ENCODE peak calls at places on chromosomes 13 and 19, in seven cellular contexts. Z is fibroblast of pulmonary artery; I is CD4-positive, alpha-beta T cell; O is AG09309; J is AG09319; N is thyroid gland; B is cardiac muscle cell. Q is an unnamed sample.
A peak's percentile ranks its signal among the peaks of the same experiment; 100 is the strongest.

GRCh38 chr19:43441736-43442135 is 23.7 kb downstream of the LYPD3 start:
- DNase-seq in Z (no peak), I (no peak), O (no peak), J (no peak), N (no peak), B (no peak), Q (no peak)

GRCh38 chr13:114034481-114034891 is 60.6 kb upstream of the C13orf46 start:
- DNase-seq in Z (no peak), I (no peak), O (no peak), J (no peak), N (no peak), B (no peak), Q (no peak)

GRCh38 chr19:13062317-13062716 is 40.3 kb downstream of the LYL1 start:
- DNase-seq in Z (no peak), I (no peak), O (no peak), J (no peak), N (no peak), B (no peak), Q (no peak)

GRCh38 chr13:58953638-58954037 is 1210.1 kb downstream of the DIAPH3 start:
- DNase-seq in Z (no peak), I (no peak), O (no peak), J (no peak), N (no peak), B (no peak), Q (peak; percentile 13)

GRCh38 chr19:45874620-45874966 is 10.5 kb downstream of the FOXA3 start:
- DNase-seq in Z (no peak), I (no peak), O (no peak), J (no peak), N (no peak), B (no peak), Q (no peak)

GRCh38 chr19:1312732-1313694 is 27.3 kb downstream of the EFNA2 start:
- DNase-seq in Z (peak; percentile 25), I (no peak), O (no peak), J (no peak), N (peak; percentile 15), B (peak; percentile 25), Q (no peak)

GRCh38 chr19:46226438-46226973 is 3.0 kb upstream of the IGFL1 start:
- DNase-seq in Z (peak; percentile 10), I (no peak), O (no peak), J (no peak), N (no peak), B (no peak), Q (no peak)

GRCh38 chr13:94412870-94413269 is 66.6 kb downstream of the DCT start:
- DNase-seq in Z (no peak), I (no peak), O (no peak), J (no peak), N (no peak), B (no peak), Q (no peak)

GRCh38 chr13:87259479-87260083 is 411.6 kb upstream of the SLITRK5 start:
- DNase-seq in Z (no peak), I (no peak), O (no peak), J (no peak), N (peak; percentile 30), B (peak; percentile 2), Q (no peak)

GRCh38 chr13:104782741-104783140 is 1716.5 kb upstream of the SLC10A2 start:
- DNase-seq in Z (no peak), I (no peak), O (no peak), J (no peak), N (no peak), B (no peak), Q (no peak)

GRCh38 chr13:50226515-50227147 is 211.4 kb downstream of the KCNRG start:
- DNase-seq in Z (no peak), I (no peak), O (no peak), J (no peak), N (no peak), B (no peak), Q (no peak)

GRCh38 chr13:111412251-111412650 is 91.8 kb downstream of the TEX29 start:
- DNase-seq in Z (no peak), I (no peak), O (no peak), J (no peak), N (no peak), B (no peak), Q (no peak)

GRCh38 chr19:16259385-16260159 is 61.9 kb downstream of the AP1M1 start:
- DNase-seq in Z (no peak), I (no peak), O (no peak), J (no peak), N (peak; percentile 91), B (no peak), Q (peak; percentile 65)

GRCh38 chr19:17260842-17261325 is 3.7 kb downstream of the USHBP1 start:
- DNase-seq in Z (peak; percentile 81), I (peak; percentile 86), O (no peak), J (no peak), N (peak; percentile 79), B (peak; percentile 82), Q (peak; percentile 95)

GRCh38 chr13:34155931-34156607 is 338.1 kb downstream of the RFC3 start:
- DNase-seq in Z (peak; percentile 48), I (no peak), O (no peak), J (no peak), N (no peak), B (peak; percentile 48), Q (no peak)

GRCh38 chr19:16433986-16434385 is 37.8 kb downstream of the EPS15L1 start:
- DNase-seq in Z (no peak), I (no peak), O (no peak), J (no peak), N (no peak), B (no peak), Q (no peak)

GRCh38 chr19:3113100-3114017 is 19.2 kb downstream of the GNA11 start:
- DNase-seq in Z (no peak), I (no peak), O (no peak), J (no peak), N (no peak), B (no peak), Q (no peak)

GRCh38 chr13:46339035-46339666 is 47.9 kb downstream of the RUBCNL start:
- DNase-seq in Z (peak; percentile 87), I (no peak), O (no peak), J (no peak), N (peak; percentile 63), B (peak; percentile 70), Q (peak; percentile 36)

GRCh38 chr19:42407816-42408175 is 17.7 kb upstream of the CNFN start:
- DNase-seq in Z (no peak), I (no peak), O (no peak), J (no peak), N (no peak), B (no peak), Q (no peak)

GRCh38 chr19:45653634-45654033 is 14.4 kb upstream of the GIPR start:
- DNase-seq in Z (no peak), I (no peak), O (no peak), J (no peak), N (no peak), B (no peak), Q (no peak)

GRCh38 chr19:38869836-38870607 is 8.1 kb downstream of the RINL start:
- DNase-seq in Z (peak; percentile 62), I (peak; percentile 91), O (no peak), J (no peak), N (peak; percentile 90), B (peak; percentile 82), Q (peak; percentile 94)

GRCh38 chr13:112956516-112957294 is 12.3 kb upstream of the MCF2L start:
- DNase-seq in Z (no peak), I (no peak), O (no peak), J (no peak), N (no peak), B (peak; percentile 13), Q (no peak)
- TF ChIP-seq CTCF in Z (no peak), I (no peak), O (no peak), J (no peak), N (no peak), B (no peak), Q (no peak)

DNA sequence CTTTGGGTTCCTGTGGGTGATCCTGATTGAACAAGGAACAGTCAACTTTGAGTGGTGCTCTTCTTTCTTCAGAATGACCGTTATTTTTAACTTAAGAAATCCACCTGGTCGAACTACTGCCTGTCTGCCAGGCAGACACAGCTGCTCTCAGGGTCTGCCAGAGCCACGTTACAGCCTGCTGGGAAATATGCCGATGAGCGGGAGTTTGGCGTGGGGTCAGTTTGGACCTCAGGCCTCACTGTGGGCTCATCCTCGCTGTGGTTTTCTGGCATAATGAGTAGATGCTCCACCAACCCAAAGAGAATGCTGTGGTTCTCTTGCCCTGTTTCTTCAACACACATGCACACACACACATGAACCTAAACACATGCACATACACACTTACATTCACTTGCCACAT is 598.5 kb upstream of the KLF12 start:
- DNase-seq in Z (no peak), I (no peak), O (no peak), J (no peak), N (no peak), B (no peak), Q (no peak)
- TF ChIP-seq CTCF in Z (no peak), I (no peak), O (no peak), J (no peak), N (no peak), B (no peak), Q (no peak)

DNA sequence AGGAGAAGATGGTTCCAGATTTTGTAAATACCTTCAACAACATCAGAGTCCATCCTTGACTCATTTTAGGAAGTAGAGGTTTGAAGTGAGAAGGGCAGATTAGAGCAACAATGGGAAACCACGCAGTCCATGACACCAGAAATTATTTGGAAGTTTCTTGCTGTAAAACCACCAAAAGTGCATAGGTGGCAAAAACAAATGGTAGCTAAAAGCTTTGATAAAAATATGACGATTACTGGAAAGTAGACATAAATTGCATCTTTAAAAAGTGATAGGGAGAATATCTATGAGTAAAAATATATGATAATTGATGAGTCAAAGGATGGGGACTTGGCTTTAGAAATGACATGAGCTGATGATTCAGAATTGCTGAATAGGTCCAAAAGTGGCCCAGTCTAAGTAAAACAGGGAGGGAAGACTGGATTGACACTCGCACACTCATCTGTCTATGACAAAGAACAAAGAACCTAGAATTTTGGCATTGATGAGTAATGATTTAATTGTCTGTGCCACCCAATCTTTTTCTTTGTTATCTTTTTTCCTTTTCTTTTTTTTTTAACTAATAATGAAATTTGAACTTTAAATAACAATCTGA is 472.2 kb downstream of the MYO16 start:
- DNase-seq in Z (no peak), I (no peak), O (no peak), J (no peak), N (no peak), B (no peak), Q (no peak)
- TF ChIP-seq CTCF in Z (no peak), I (no peak), O (no peak), J (no peak), N (no peak), B (no peak), Q (no peak)

GRCh38 chr13:102394158-102395053 is 7.4 kb downstream of the FGF14 start:
- DNase-seq in Z (peak; percentile 82), I (peak; percentile 96), O (peak; percentile 24), J (peak; percentile 63), N (peak; percentile 89), B (peak; percentile 92), Q (peak; percentile 96)
- TF ChIP-seq CTCF in Z (no peak), I (no peak), O (no peak), J (peak; percentile 35), N (no peak), B (peak; percentile 26), Q (peak; percentile 51)